ENCODE peak calls at places on chromosomes 2 and 18, in four cellular contexts. W is BJ, J is brain microvascular endothelial cell, V is colonic mucosa. H is an unnamed sample.

GRCh38 chr18:5431836-5432575 is 111.8 kb downstream of the EPB41L3 start:
- DNase-seq in V (no peak), W (no peak), J (no peak), H (peak; percentile 34)

GRCh38 chr2:85255813-85256581 is 71.8 kb downstream of the TGOLN2 start:
- DNase-seq in W (no peak), V (no peak), J (peak; percentile 36), H (no peak)

GRCh38 chr18:3590096-3590655 is 140.2 kb downstream of the TGIF1 start:
- DNase-seq in W (no peak), J (no peak), V (no peak), H (no peak)

GRCh38 chr2:567865-568638 is 109.2 kb downstream of the TMEM18 start:
- DNase-seq in W (peak; percentile 74), V (no peak), J (peak; percentile 72), H (peak; percentile 57)

GRCh38 chr2:64865831-64866146 is 123.4 kb upstream of the SLC1A4 start:
- DNase-seq in J (no peak), W (no peak), V (no peak), H (no peak)

GRCh38 chr2:231387904-231388724 is 7.4 kb upstream of the B3GNT7 start:
- DNase-seq in J (peak; percentile 32), W (no peak), V (no peak), H (no peak)

GRCh38 chr18:76448262-76449109 is 46.6 kb downstream of the ZNF516 start:
- DNase-seq in J (no peak), W (no peak), V (no peak), H (no peak)

GRCh38 chr2:6556755-6557154 is 309.0 kb downstream of the CMPK2 start:
- DNase-seq in J (peak; percentile 81), W (peak; percentile 21), V (no peak), H (peak; percentile 47)

GRCh38 chr2:9708683-9709538 is 78.1 kb upstream of the YWHAQ start:
- DNase-seq in W (no peak), V (no peak), J (no peak), H (no peak)

GRCh38 chr2:8089596-8089995 is 592.3 kb upstream of the ID2 start:
- DNase-seq in V (no peak), J (peak; percentile 52), W (no peak), H (no peak)

GRCh38 chr2:8189316-8189715 is 492.5 kb upstream of the ID2 start:
- DNase-seq in W (no peak), J (no peak), V (no peak), H (no peak)

GRCh38 chr18:9947248-9947647 is 33.4 kb downstream of the VAPA start:
- DNase-seq in V (no peak), J (no peak), W (no peak), H (no peak)

GRCh38 chr2:127256866-127257265 is 36.8 kb upstream of the CYP27C1 start:
- DNase-seq in J (no peak), W (no peak), V (no peak), H (no peak)

GRCh38 chr2:127255146-127255545 is 35.0 kb upstream of the CYP27C1 start:
- DNase-seq in V (no peak), J (no peak), W (no peak), H (no peak)

GRCh38 chr2:127255721-127256120 is 35.6 kb upstream of the CYP27C1 start:
- DNase-seq in W (no peak), V (no peak), J (no peak), H (no peak)

GRCh38 chr2:127254386-127254981 is 34.4 kb upstream of the CYP27C1 start:
- DNase-seq in J (no peak), V (no peak), W (peak; percentile 9), H (peak; percentile 14)

GRCh38 chr2:127256381-127256780 is 36.3 kb upstream of the CYP27C1 start:
- DNase-seq in J (no peak), V (no peak), W (no peak), H (no peak)
- H3K36me3 ChIP-seq in J (peaks cover 23% of the 10 kb centered on the region), V (peaks cover 10% of the 10 kb centered on the region), W (peaks cover 24% of the 10 kb centered on the region), H (peaks cover 1% of the 10 kb centered on the region)

GRCh38 chr2:112960230-112960825 is 17.5 kb upstream of the IL36G start:
- DNase-seq in J (no peak), V (no peak), W (no peak), H (no peak)
- TF ChIP-seq CTCF in J (peak; percentile 32), V (no peak), W (peak; percentile 3), H (no peak)

GRCh38 chr2:26504002-26504401 is 26.1 kb upstream of the OTOF start:
- DNase-seq in W (no peak), J (no peak), V (no peak), H (no peak)

GRCh38 chr2:26509141-26509540 is 31.2 kb upstream of the OTOF start:
- DNase-seq in W (no peak), J (no peak), V (no peak), H (no peak)

GRCh38 chr2:26500406-26500805 is 22.5 kb upstream of the OTOF start:
- DNase-seq in J (no peak), W (no peak), V (no peak), H (no peak)

GRCh38 chr2:26506279-26506678 is 28.4 kb upstream of the OTOF start:
- DNase-seq in W (no peak), V (no peak), J (no peak), H (no peak)

GRCh38 chr2:26503238-26503880 is 25.4 kb upstream of the OTOF start:
- DNase-seq in V (peak; percentile 88), W (no peak), J (peak; percentile 23), H (peak; percentile 21)
- H3K4me3 ChIP-seq in V (peak overlapping the region; percentile 36), W (peak overlapping the region; percentile 29), J (peak overlapping the region; percentile 35), H (peak overlapping the region; percentile 39)

GRCh38 chr2:74152954-74153353 is 5.2 kb upstream of the BOLA3 start:
- DNase-seq in V (no peak), J (no peak), W (no peak), H (no peak)
- H3K36me3 ChIP-seq in V (peaks cover 23% of the 10 kb centered on the region), J (peaks cover 21% of the 10 kb centered on the region), W (peaks cover 4% of the 10 kb centered on the region), H (no peaks in the 10 kb centered on the region)

GRCh38 chr2:200810967-200811335 is 759 bp upstream of the BZW1 start:
- DNase-seq in W (no peak), V (no peak), J (no peak), H (no peak)
- TF ChIP-seq CTCF in W (no peak), V (no peak), J (no peak), H (no peak)

GRCh38 chr18:961644-962355 is 57.1 kb downstream of the ADCYAP1 start:
- DNase-seq in W (peak; percentile 8), V (peak; percentile 25), J (peak; percentile 43), H (no peak)
- H3K4me3 ChIP-seq in W (peak overlapping the region; percentile 29), V (no peak overlapping the region), J (peak overlapping the region; percentile 54), H (peak overlapping the region; percentile 18)

DNA sequence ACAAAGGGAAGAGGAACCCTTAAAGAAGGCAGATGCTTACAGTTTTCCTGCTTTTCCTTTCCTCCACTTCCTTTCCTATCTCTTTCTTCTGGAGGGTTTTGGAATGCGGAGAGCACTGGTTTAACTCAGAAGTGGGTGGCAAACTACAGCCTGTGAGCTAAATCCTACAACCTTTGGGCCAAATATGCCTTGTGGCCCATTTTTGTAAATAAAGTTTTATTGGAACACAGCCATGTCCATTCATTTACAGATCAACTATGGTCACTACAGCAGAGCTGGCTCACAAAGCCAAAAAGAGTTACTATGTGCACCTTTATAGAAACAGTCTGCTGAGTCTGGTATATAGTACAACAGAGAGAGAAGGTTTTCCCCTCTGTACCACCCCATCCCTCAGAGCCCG is 69.1 kb downstream of the CCDC93 start:
- DNase-seq in J (no peak), W (no peak), V (no peak), H (no peak)
- H3K36me3 ChIP-seq in J (peaks cover 67% of the 10 kb centered on the region), W (peaks cover 18% of the 10 kb centered on the region), V (peaks cover 31% of the 10 kb centered on the region), H (peaks cover 3% of the 10 kb centered on the region)

GRCh38 chr2:73356097-73356496 is 29.5 kb upstream of the ALMS1 start:
- DNase-seq in V (no peak), W (no peak), J (no peak), H (no peak)

GRCh38 chr2:73366060-73366459 is 19.6 kb upstream of the ALMS1 start:
- DNase-seq in J (no peak), W (no peak), V (no peak), H (no peak)

GRCh38 chr2:73359915-73360697 is 25.5 kb upstream of the ALMS1 start:
- DNase-seq in J (no peak), V (no peak), W (no peak), H (no peak)
- TF ChIP-seq CTCF in J (peak; percentile 41), V (peak; percentile 23), W (peak; percentile 38), H (peak; percentile 35)

DNA sequence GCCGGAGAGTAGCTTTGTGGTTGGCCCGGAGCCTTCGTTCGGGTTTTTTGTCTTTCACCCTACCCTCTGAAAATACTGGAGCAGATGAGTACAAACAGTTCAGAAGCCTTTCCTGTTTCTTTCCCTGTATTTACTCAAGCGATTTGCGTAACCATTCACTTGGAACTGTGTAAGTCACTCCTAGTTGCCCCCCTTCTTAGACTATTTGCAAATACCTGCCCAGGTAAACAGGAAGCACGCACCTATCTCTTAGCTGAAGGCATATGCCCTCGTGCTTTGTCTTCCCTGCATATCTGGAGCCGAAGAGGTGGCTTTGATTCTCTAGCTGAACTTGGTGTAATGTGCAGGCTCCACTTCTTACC is 1.4 kb downstream of the KCNS3 start:
- DNase-seq in J (no peak), W (no peak), V (no peak), H (no peak)
- H3K4me3 ChIP-seq in J (peak overlapping the region; percentile 81), W (no peak overlapping the region), V (peak overlapping the region; percentile 79), H (peak overlapping the region; percentile 80)

GRCh38 chr2:128185576-128185975 is 94.6 kb downstream of the UGGT1 start:
- DNase-seq in J (no peak), W (no peak), V (no peak), H (no peak)

GRCh38 chr2:128187032-128187654 is 96.1 kb downstream of the UGGT1 start:
- DNase-seq in J (peak; percentile 43), V (no peak), W (no peak), H (no peak)
- H3K36me3 ChIP-seq in J (peaks cover 26% of the 10 kb centered on the region), V (peaks cover 12% of the 10 kb centered on the region), W (peaks cover 12% of the 10 kb centered on the region), H (peaks cover 1% of the 10 kb centered on the region)